ENCODE peak calls at places on chromosome 14, in eight cellular contexts. F is heart left ventricle, O is tibial nerve, I is IMR-90, C is suprapubic skin, A is breast epithelium, D is GM12891, Q is A549. U is an unnamed sample.

GRCh38 chr14:80669416-80669815 is 272.1 kb downstream of the CEP128 start:
- DNase-seq in C (no peak), D (no peak), F (no peak), Q (no peak), A (no peak), I (peak), O (no peak), U (no peak)

GRCh38 chr14:68027276-68027675 is 207.7 kb downstream of the RAD51B start:
- DNase-seq in Q (no peak), F (no peak), C (no peak), D (no peak), A (no peak), I (peak), O (no peak), U (no peak)

GRCh38 chr14:80560800-80561199 is 349.5 kb upstream of the DIO2 start:
- DNase-seq in Q (no peak), F (no peak), D (no peak), A (no peak), O (no peak), I (no peak), C (no peak), U (no peak)

GRCh38 chr14:71165121-71165574 is 257.9 kb downstream of the PCNX1 start:
- DNase-seq in C (no peak), F (no peak), O (no peak), Q (no peak), D (no peak), I (peak), A (no peak), U (no peak)

GRCh38 chr14:37595809-37596595 is 573 bp downstream of the TTC6 start:
- DNase-seq in I (peak), O (no peak), D (no peak), C (no peak), Q (peak), F (no peak), A (peak), U (no peak)

GRCh38 chr14:71371711-71372396 is 464.6 kb downstream of the PCNX1 start:
- DNase-seq in I (peak), Q (peak), F (no peak), A (no peak), C (no peak), O (no peak), D (no peak), U (no peak)

GRCh38 chr14:93994919-93995682 is 2.0 kb upstream of the CCDC197 start:
- DNase-seq in O (no peak), D (no peak), F (no peak), Q (peak), C (no peak), I (peak), A (peak), U (no peak)

GRCh38 chr14:103527408-103528157 is 1.4 kb upstream of the TRMT61A start:
- DNase-seq in D (no peak), F (no peak), O (no peak), A (no peak), I (no peak), Q (no peak), C (peak), U (no peak)

GRCh38 chr14:69943084-69943797 is 64.0 kb downstream of the SMOC1 start:
- DNase-seq in I (peak), D (no peak), Q (no peak), C (no peak), F (no peak), O (no peak), A (no peak), U (no peak)

GRCh38 chr14:78181270-78181669 is 11.1 kb downstream of the NRXN3 start:
- DNase-seq in A (no peak), Q (no peak), F (no peak), C (no peak), D (no peak), O (no peak), I (no peak), U (no peak)

GRCh38 chr14:45094275-45094674 is 10.4 kb downstream of the PRPF39 start:
- DNase-seq in O (no peak), I (no peak), D (no peak), C (no peak), Q (no peak), F (no peak), A (no peak), U (no peak)

GRCh38 chr14:23627961-23628360 is 8.2 kb upstream of the DHRS2 start:
- DNase-seq in O (no peak), F (no peak), Q (no peak), C (no peak), D (no peak), I (no peak), A (no peak), U (no peak)
- TF ChIP-seq POLR2A in O (no peak), F (no peak), Q (no peak), C (no peak), D (no peak), I (no peak), A (no peak), U (no peak)

GRCh38 chr14:87785868-87786267 is 207.1 kb downstream of the GALC start:
- DNase-seq in D (no peak), I (no peak), A (no peak), C (no peak), O (no peak), Q (no peak), F (no peak), U (no peak)
- TF ChIP-seq POLR2A in D (no peak), I (no peak), A (no peak), C (no peak), O (no peak), Q (no peak), F (no peak), U (no peak)

GRCh38 chr14:20684662-20685456 is 499 bp downstream of the RNASE4 start:
- DNase-seq in A (peak), D (no peak), Q (peak), F (no peak), I (peak), C (peak), O (no peak), U (no peak)

GRCh38 chr14:20688167-20688839 is at the start of gene ANG:
- DNase-seq in F (no peak), C (no peak), A (no peak), D (no peak), O (no peak), Q (no peak), I (no peak), U (no peak)

GRCh38 chr14:20690848-20691640 is 2.5 kb downstream of the ANG start:
- DNase-seq in O (no peak), I (peak), Q (peak), F (no peak), A (peak), D (peak), C (no peak), U (no peak)

GRCh38 chr14:20686386-20687143 is 2.0 kb upstream of the ANG start:
- DNase-seq in D (no peak), I (no peak), Q (peak), A (no peak), F (no peak), C (no peak), O (no peak), U (no peak)

DNA sequence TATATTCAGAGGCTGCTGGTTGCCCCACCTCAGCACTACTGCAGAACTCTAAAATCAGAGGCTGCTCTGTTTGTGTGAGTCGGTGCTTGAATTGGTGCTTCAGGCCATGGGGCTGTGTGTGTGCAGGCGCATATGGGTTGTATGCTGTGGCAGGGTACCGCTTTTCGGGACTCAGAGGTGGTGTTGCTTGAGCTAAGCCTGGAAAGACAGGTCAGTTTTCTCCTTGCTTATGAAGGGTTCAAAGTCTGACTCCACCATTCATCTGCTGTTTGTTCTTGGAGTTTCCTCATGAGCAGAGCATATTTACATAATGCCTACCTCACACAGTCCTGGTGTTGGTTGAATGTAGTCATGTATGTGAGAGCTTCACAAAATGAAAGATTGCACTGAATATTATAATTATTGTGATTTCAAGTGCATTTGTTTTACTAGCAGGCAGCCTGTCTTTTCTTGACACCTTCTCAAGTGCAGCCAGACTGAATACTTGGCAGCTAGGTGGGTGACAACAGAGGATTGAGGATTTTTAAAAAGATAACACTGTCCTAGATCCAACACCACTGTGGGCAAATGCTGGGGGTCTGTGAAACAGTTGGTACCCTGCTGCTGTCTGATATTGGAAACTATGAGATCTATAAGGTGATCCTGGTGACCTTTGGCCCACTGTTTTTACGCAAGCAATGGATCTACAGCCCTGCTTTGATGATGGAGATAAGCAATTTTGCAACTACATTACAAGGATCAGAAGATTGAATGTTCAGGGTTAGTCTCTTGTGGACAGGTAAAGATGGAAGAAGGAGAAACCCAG is 1.0 kb upstream of the ANG start:
- DNase-seq in O (no peak), Q (peak), F (no peak), I (no peak), C (no peak), D (no peak), A (no peak), U (no peak)
- TF ChIP-seq POLR2A in O (no peak), Q (no peak), F (no peak), I (no peak), C (no peak), D (no peak), A (no peak), U (no peak)

GRCh38 chr14:49594347-49595089 is 4.2 kb upstream of the LRR1 start:
- DNase-seq in A (no peak), D (no peak), C (no peak), O (no peak), F (no peak), I (peak), Q (peak), U (peak)

GRCh38 chr14:49598182-49598478 is 610 bp upstream of the LRR1 start:
- DNase-seq in F (no peak), Q (no peak), O (no peak), A (no peak), C (no peak), D (no peak), I (no peak), U (peak)

GRCh38 chr14:49593016-49593415 is 5.7 kb upstream of the LRR1 start:
- DNase-seq in O (no peak), D (no peak), F (no peak), A (no peak), I (peak), Q (no peak), C (no peak), U (no peak)

GRCh38 chr14:49598479-49599301 is at the start of gene LRR1:
- DNase-seq in Q (peak), I (peak), O (peak), D (peak), F (peak), A (peak), C (peak), U (peak)
- TF ChIP-seq POLR2A in Q (peak), I (peak), O (peak), D (peak), F (peak), A (no peak), C (no peak), U (no peak)

DNA sequence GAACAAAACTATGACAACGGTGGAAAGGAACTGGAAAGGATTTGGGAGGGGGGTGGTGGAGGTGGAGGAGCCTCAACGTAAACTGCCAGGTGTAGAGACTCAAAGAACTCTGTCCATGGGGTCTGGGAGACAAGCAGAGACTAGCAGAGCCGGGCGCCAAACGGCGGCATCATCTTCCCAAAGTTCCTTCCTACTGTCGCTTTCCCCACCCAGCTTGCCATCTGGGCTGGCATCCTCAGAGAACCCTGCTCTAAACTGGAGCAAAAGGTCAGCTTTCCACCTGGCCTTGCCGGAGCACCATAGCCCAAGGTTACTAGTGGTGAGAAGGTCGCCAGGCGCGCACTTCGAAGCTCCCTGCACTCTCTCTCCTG is 4.0 kb upstream of the IRF2BPL start:
- DNase-seq in A (no peak), I (no peak), C (no peak), Q (no peak), D (no peak), F (no peak), O (no peak), U (no peak)
- TF ChIP-seq POLR2A in A (no peak), I (no peak), C (no peak), Q (no peak), D (no peak), F (no peak), O (no peak), U (no peak)

GRCh38 chr14:100633406-100633805 is 46.2 kb upstream of the BEGAIN start:
- DNase-seq in Q (no peak), I (no peak), F (no peak), A (no peak), C (no peak), O (no peak), D (no peak), U (no peak)

GRCh38 chr14:100634026-100634425 is 46.8 kb upstream of the BEGAIN start:
- DNase-seq in D (no peak), O (no peak), Q (no peak), I (no peak), F (no peak), C (no peak), A (peak), U (no peak)

GRCh38 chr14:100638211-100638855 is 51.1 kb upstream of the BEGAIN start:
- DNase-seq in D (no peak), O (no peak), I (no peak), C (no peak), Q (no peak), F (no peak), A (no peak), U (no peak)

GRCh38 chr14:100639280-100639679 is 52.1 kb upstream of the BEGAIN start:
- DNase-seq in Q (no peak), O (no peak), D (no peak), A (no peak), F (no peak), C (no peak), I (no peak), U (no peak)

GRCh38 chr14:100636559-100636958 is 49.3 kb upstream of the BEGAIN start:
- DNase-seq in I (no peak), C (no peak), D (no peak), Q (no peak), F (no peak), O (no peak), A (no peak), U (no peak)
- TF ChIP-seq POLR2A in I (no peak), C (no peak), D (no peak), Q (no peak), F (no peak), O (no peak), A (no peak), U (no peak)

GRCh38 chr14:20469890-20470858 is 968 bp downstream of the PNP start:
- DNase-seq in C (peak), Q (peak), I (peak), F (peak), D (peak), A (no peak), O (no peak), U (no peak)

GRCh38 chr14:20472566-20473206 is 3.5 kb downstream of the PNP start:
- DNase-seq in F (no peak), D (no peak), A (no peak), O (no peak), C (no peak), Q (no peak), I (no peak), U (no peak)

GRCh38 chr14:20468773-20469241 is 399 bp upstream of the PNP start:
- DNase-seq in F (no peak), C (no peak), Q (no peak), I (no peak), O (no peak), D (no peak), A (no peak), U (no peak)

DNA sequence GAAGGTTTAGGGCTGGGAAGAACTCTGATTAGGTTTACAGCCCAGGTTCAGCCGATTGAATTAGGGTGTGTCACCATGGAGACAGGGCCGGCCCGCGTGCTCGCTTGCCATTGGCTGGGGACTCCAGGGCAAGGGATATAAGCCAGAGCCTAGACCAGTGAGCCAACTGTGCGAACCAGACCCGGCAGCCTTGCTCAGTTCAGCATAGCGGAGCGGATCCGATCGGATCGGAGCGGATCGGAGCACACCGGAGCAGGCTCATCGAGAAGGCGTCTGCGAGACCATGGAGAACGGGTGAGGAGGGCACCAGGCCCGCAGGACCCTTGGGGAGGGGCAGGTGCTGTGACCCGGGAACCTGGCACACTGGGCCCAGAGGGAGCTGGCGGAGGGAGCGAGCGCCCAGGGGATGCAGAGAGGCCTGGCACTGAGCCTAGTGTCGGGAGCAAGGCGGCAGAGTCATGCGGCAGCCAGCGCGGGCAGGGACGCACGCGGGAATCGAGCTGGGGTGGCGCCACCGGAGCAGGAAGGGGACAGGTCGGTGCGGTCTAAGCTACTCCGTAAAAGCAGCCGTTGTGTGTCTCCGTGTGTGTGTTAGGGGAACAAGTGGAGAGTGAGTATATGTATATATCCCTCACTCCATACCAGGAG is at the start of gene PNP:
- DNase-seq in F (peak), Q (peak), A (peak), C (peak), D (peak), O (peak), I (peak), U (peak)
- TF ChIP-seq POLR2A in F (peak), Q (peak), A (peak), C (peak), D (peak), O (peak), I (peak), U (peak)

GRCh38 chr14:100330396-100330931 is 7.3 kb downstream of the SLC25A47 start:
- DNase-seq in O (no peak), D (no peak), Q (no peak), C (no peak), I (no peak), A (no peak), F (no peak), U (no peak)

GRCh38 chr14:100330007-100330344 is 6.8 kb downstream of the SLC25A47 start:
- DNase-seq in A (no peak), Q (no peak), O (no peak), D (no peak), I (no peak), C (no peak), F (no peak), U (no peak)

GRCh38 chr14:100329233-100330006 is 6.3 kb downstream of the SLC25A47 start:
- DNase-seq in I (no peak), F (no peak), O (no peak), A (no peak), Q (no peak), D (no peak), C (no peak), U (no peak)

GRCh38 chr14:100327128-100327527 is 4.0 kb downstream of the SLC25A47 start:
- DNase-seq in A (no peak), F (no peak), Q (no peak), O (no peak), I (no peak), D (no peak), C (no peak), U (no peak)

DNA sequence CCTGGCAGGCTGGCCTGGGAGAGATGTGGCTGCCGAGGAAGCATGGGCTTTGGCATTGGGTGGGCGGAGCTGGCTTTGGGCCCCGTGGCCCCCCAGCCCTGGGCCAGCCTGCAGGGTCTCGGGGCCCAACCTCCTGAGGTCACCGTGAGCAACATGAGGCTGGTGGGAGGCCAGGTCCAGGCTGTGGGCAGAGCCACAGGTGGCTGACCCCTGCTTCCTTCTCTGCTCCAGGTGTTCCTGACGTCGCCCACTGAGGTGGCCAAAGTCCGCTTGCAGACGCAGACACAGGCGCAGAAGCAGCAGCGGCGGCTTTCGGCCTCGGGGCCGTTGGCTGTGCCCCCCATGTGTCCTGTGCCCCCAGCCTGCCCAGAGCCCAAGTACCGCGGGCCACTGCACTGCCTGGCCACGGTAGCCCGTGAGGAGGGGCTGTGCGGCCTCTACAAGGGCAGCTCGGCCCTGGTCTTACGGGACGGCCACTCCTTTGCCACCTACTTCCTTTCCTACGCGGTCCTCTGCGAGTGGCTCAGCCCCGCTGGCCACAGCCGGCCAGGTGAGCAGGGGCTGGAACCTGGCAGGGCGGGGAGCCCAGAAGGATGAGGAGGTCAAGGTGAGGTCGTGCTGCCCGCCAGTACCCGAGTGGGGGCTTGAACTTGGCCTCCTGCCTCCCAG is 5.5 kb downstream of the SLC25A47 start:
- DNase-seq in O (no peak), A (no peak), F (peak), D (no peak), I (no peak), Q (no peak), C (no peak), U (no peak)
- TF ChIP-seq POLR2A in O (no peak), A (no peak), F (no peak), D (no peak), I (no peak), Q (no peak), C (no peak), U (no peak)

DNA sequence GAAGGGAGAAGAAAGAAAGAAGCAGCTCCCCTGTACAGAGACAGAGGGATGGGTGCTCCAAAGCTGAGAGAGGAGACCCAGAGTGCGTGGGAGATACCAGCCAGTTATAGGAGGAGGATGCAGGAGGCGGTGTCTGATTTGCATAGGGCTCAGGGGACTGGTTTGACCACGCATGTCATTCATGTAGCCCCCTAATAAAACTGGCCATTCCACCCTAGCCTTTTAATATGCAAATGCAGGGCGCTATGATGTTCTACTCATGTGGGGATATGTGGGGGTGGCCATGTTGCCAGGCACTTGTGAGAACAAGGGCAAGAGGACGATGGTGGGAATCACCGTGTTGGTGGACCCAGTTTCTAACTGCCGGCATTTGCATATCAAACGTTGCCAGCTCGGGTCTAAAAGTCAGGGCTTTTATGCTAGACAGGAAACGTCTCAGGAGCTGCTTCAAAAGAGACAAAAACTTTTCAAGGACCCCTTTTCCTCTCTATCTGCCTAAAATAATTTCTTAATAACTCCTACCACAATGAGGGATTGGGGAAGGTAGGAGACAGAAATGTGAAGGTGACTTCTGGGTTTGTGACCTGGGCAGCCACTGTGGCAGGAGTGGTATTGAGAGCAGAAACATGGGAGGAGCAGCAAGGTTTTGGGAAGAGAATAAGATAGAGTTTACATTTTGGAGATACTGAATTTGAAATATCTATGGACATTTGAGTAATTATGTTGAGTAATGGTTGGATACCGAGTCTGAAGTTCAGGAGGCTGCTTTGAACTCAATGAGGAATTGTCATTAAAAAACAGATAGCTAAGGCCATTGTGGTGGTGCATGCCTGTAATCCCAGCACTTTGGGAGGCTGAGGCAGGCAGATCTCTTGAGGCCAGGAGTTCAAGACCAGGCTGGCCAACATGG is 2.2 kb upstream of the ATXN3 start:
- DNase-seq in O (no peak), D (peak), A (no peak), Q (no peak), C (no peak), I (no peak), F (no peak), U (no peak)
- TF ChIP-seq POLR2A in O (no peak), D (no peak), A (no peak), Q (no peak), C (no peak), I (no peak), F (no peak), U (no peak)

U was measured in vagina.